ENCODE peak calls at places on chromosomes 6 and 20, in five cellular contexts. One of them, this sample, is unnamed.

GRCh38 chr6:136604928-136605485 is 54.8 kb upstream of the MAP7 start:
- DNase-seq in fibroblast of the aortic adventitia: no peak
- DNase-seq in tibial nerve: no peak
- DNase-seq in ascending aorta: no peak
- DNase-seq in left ventricle myocardium inferior: no peak
- DNase-seq in this sample: no peak

GRCh38 chr6:134247271-134247833 is 70.6 kb downstream of the SGK1 start:
- DNase-seq in fibroblast of the aortic adventitia: no peak
- DNase-seq in tibial nerve: no peak
- DNase-seq in ascending aorta: no peak
- DNase-seq in left ventricle myocardium inferior: no peak
- DNase-seq in this sample: no peak

GRCh38 chr20:43981535-43981934 is 66.9 kb downstream of the TOX2 start:
- DNase-seq in fibroblast of the aortic adventitia: no peak
- DNase-seq in tibial nerve: no peak
- DNase-seq in ascending aorta: no peak
- DNase-seq in left ventricle myocardium inferior: no peak
- DNase-seq in this sample: no peak

GRCh38 chr20:8740265-8740664 is 328.6 kb upstream of the PLCB4 start:
- DNase-seq in fibroblast of the aortic adventitia: no peak
- DNase-seq in tibial nerve: no peak
- DNase-seq in ascending aorta: no peak
- DNase-seq in left ventricle myocardium inferior: no peak
- DNase-seq in this sample: no peak

GRCh38 chr6:100281471-100281878 is 183.2 kb downstream of the SIM1 start:
- DNase-seq in fibroblast of the aortic adventitia: no peak
- DNase-seq in tibial nerve: no peak
- DNase-seq in ascending aorta: no peak
- DNase-seq in left ventricle myocardium inferior: no peak
- DNase-seq in this sample: peak

GRCh38 chr20:58117944-58118343 is 110.5 kb downstream of the ANKRD60 start:
- DNase-seq in fibroblast of the aortic adventitia: no peak
- DNase-seq in tibial nerve: no peak
- DNase-seq in ascending aorta: no peak
- DNase-seq in left ventricle myocardium inferior: no peak
- DNase-seq in this sample: no peak

GRCh38 chr20:34562643-34563042 is 4.1 kb downstream of the MAP1LC3A start:
- DNase-seq in fibroblast of the aortic adventitia: no peak
- DNase-seq in tibial nerve: no peak
- DNase-seq in ascending aorta: no peak
- DNase-seq in left ventricle myocardium inferior: no peak
- DNase-seq in this sample: no peak

GRCh38 chr6:106736502-106736901 is 107.1 kb downstream of the QRSL1 start:
- DNase-seq in fibroblast of the aortic adventitia: no peak
- DNase-seq in tibial nerve: no peak
- DNase-seq in ascending aorta: no peak
- DNase-seq in left ventricle myocardium inferior: no peak
- DNase-seq in this sample: no peak

GRCh38 chr6:81752084-81752968 is at the start of gene TENT5A:
- DNase-seq in fibroblast of the aortic adventitia: peak
- DNase-seq in tibial nerve: peak
- DNase-seq in ascending aorta: peak
- DNase-seq in left ventricle myocardium inferior: peak
- DNase-seq in this sample: peak

GRCh38 chr6:13913226-13914001 is 11.3 kb upstream of the RNF182 start:
- DNase-seq in fibroblast of the aortic adventitia: no peak
- DNase-seq in tibial nerve: no peak
- DNase-seq in ascending aorta: no peak
- DNase-seq in left ventricle myocardium inferior: no peak
- DNase-seq in this sample: no peak

GRCh38 chr6:42101186-42101657 is 41.2 kb downstream of the C6orf132 start:
- DNase-seq in fibroblast of the aortic adventitia: peak
- DNase-seq in tibial nerve: no peak
- DNase-seq in ascending aorta: no peak
- DNase-seq in left ventricle myocardium inferior: no peak
- DNase-seq in this sample: peak

GRCh38 chr6:96760153-96760687 is 77.1 kb downstream of the GPR63 start:
- DNase-seq in fibroblast of the aortic adventitia: no peak
- DNase-seq in tibial nerve: no peak
- DNase-seq in ascending aorta: no peak
- DNase-seq in left ventricle myocardium inferior: no peak
- DNase-seq in this sample: no peak

GRCh38 chr20:63848003-63848911 is 13.0 kb upstream of the ABHD16B start:
- DNase-seq in fibroblast of the aortic adventitia: no peak
- DNase-seq in tibial nerve: no peak
- DNase-seq in ascending aorta: no peak
- DNase-seq in left ventricle myocardium inferior: no peak
- DNase-seq in this sample: no peak

GRCh38 chr6:124962617-124963415 is 579 bp downstream of the RNF217 start:
- DNase-seq in fibroblast of the aortic adventitia: peak
- DNase-seq in tibial nerve: no peak
- DNase-seq in ascending aorta: no peak
- DNase-seq in left ventricle myocardium inferior: peak
- DNase-seq in this sample: peak

GRCh38 chr6:11064836-11065235 is 20.7 kb upstream of the ELOVL2 start:
- DNase-seq in fibroblast of the aortic adventitia: no peak
- DNase-seq in tibial nerve: no peak
- DNase-seq in ascending aorta: no peak
- DNase-seq in left ventricle myocardium inferior: no peak
- DNase-seq in this sample: no peak

GRCh38 chr20:38599410-38599882 is 2.2 kb upstream of the ARHGAP40 start:
- DNase-seq in fibroblast of the aortic adventitia: peak
- DNase-seq in tibial nerve: no peak
- DNase-seq in ascending aorta: no peak
- DNase-seq in left ventricle myocardium inferior: peak
- DNase-seq in this sample: no peak

GRCh38 chr6:100203391-100203790 is 209.4 kb upstream of the MCHR2 start:
- DNase-seq in fibroblast of the aortic adventitia: peak
- DNase-seq in tibial nerve: no peak
- DNase-seq in ascending aorta: no peak
- DNase-seq in left ventricle myocardium inferior: no peak
- DNase-seq in this sample: no peak

GRCh38 chr6:139367810-139368321 is 6.6 kb downstream of the CITED2 start:
- DNase-seq in fibroblast of the aortic adventitia: peak
- DNase-seq in tibial nerve: no peak
- DNase-seq in ascending aorta: no peak
- DNase-seq in left ventricle myocardium inferior: no peak
- DNase-seq in this sample: no peak

GRCh38 chr20:41650221-41650948 is 32.2 kb upstream of the CHD6 start:
- DNase-seq in fibroblast of the aortic adventitia: no peak
- DNase-seq in tibial nerve: no peak
- DNase-seq in ascending aorta: no peak
- DNase-seq in left ventricle myocardium inferior: no peak
- DNase-seq in this sample: no peak

GRCh38 chr6:142155895-142156757 is 9.1 kb downstream of the VTA1 start:
- DNase-seq in fibroblast of the aortic adventitia: peak
- DNase-seq in tibial nerve: no peak
- DNase-seq in ascending aorta: no peak
- DNase-seq in left ventricle myocardium inferior: no peak
- DNase-seq in this sample: no peak

GRCh38 chr6:158730175-158730907 is 80.5 kb downstream of the SYTL3 start:
- DNase-seq in fibroblast of the aortic adventitia: no peak
- DNase-seq in tibial nerve: no peak
- DNase-seq in ascending aorta: no peak
- DNase-seq in left ventricle myocardium inferior: no peak
- DNase-seq in this sample: no peak

GRCh38 chr6:48983377-48983776 is 479.7 kb downstream of the MMUT start:
- DNase-seq in fibroblast of the aortic adventitia: no peak
- DNase-seq in tibial nerve: no peak
- DNase-seq in ascending aorta: no peak
- DNase-seq in left ventricle myocardium inferior: no peak
- DNase-seq in this sample: no peak

GRCh38 chr20:62922451-62922921 is 3.8 kb downstream of the DIDO1 start:
- DNase-seq in fibroblast of the aortic adventitia: no peak
- DNase-seq in tibial nerve: no peak
- DNase-seq in ascending aorta: no peak
- DNase-seq in left ventricle myocardium inferior: no peak
- DNase-seq in this sample: peak

GRCh38 chr20:63057133-63058117 is 50.7 kb upstream of the BHLHE23 start:
- DNase-seq in fibroblast of the aortic adventitia: peak
- DNase-seq in tibial nerve: no peak
- DNase-seq in ascending aorta: no peak
- DNase-seq in left ventricle myocardium inferior: no peak
- DNase-seq in this sample: no peak

GRCh38 chr6:44925100-44925739 is 402.9 kb upstream of the RUNX2 start:
- DNase-seq in fibroblast of the aortic adventitia: peak
- DNase-seq in tibial nerve: no peak
- DNase-seq in ascending aorta: no peak
- DNase-seq in left ventricle myocardium inferior: no peak
- DNase-seq in this sample: no peak

GRCh38 chr6:82870582-82871172 is 195.0 kb downstream of the UBE3D start:
- DNase-seq in fibroblast of the aortic adventitia: no peak
- DNase-seq in tibial nerve: no peak
- DNase-seq in ascending aorta: no peak
- DNase-seq in left ventricle myocardium inferior: no peak
- DNase-seq in this sample: no peak

GRCh38 chr6:3789896-3790558 is 38.5 kb upstream of the PXDC1 start:
- DNase-seq in fibroblast of the aortic adventitia: no peak
- DNase-seq in tibial nerve: no peak
- DNase-seq in ascending aorta: no peak
- DNase-seq in left ventricle myocardium inferior: no peak
- DNase-seq in this sample: no peak

GRCh38 chr20:41179961-41180360 is 42.6 kb downstream of the PLCG1 start:
- DNase-seq in fibroblast of the aortic adventitia: no peak
- DNase-seq in tibial nerve: peak
- DNase-seq in ascending aorta: no peak
- DNase-seq in left ventricle myocardium inferior: no peak
- DNase-seq in this sample: no peak

GRCh38 chr6:157864185-157864761 is 41.2 kb downstream of the SNX9 start:
- DNase-seq in fibroblast of the aortic adventitia: no peak
- DNase-seq in tibial nerve: no peak
- DNase-seq in ascending aorta: no peak
- DNase-seq in left ventricle myocardium inferior: no peak
- DNase-seq in this sample: no peak

GRCh38 chr6:152635949-152636674 is 1.1 kb downstream of the SYNE1 start:
- DNase-seq in fibroblast of the aortic adventitia: peak
- DNase-seq in tibial nerve: no peak
- DNase-seq in ascending aorta: no peak
- DNase-seq in left ventricle myocardium inferior: peak
- DNase-seq in this sample: no peak

GRCh38 chr20:37469531-37469930 is 51.5 kb upstream of the NNAT start:
- DNase-seq in fibroblast of the aortic adventitia: no peak
- DNase-seq in tibial nerve: no peak
- DNase-seq in ascending aorta: no peak
- DNase-seq in left ventricle myocardium inferior: no peak
- DNase-seq in this sample: no peak

GRCh38 chr20:37475258-37475657 is 45.8 kb upstream of the NNAT start:
- DNase-seq in fibroblast of the aortic adventitia: no peak
- DNase-seq in tibial nerve: no peak
- DNase-seq in ascending aorta: no peak
- DNase-seq in left ventricle myocardium inferior: no peak
- DNase-seq in this sample: no peak

GRCh38 chr20:37471741-37472235 is 49.3 kb upstream of the NNAT start:
- DNase-seq in fibroblast of the aortic adventitia: no peak
- DNase-seq in tibial nerve: no peak
- DNase-seq in ascending aorta: no peak
- DNase-seq in left ventricle myocardium inferior: no peak
- DNase-seq in this sample: no peak

GRCh38 chr20:37473249-37474000 is 47.6 kb upstream of the NNAT start:
- DNase-seq in fibroblast of the aortic adventitia: no peak
- DNase-seq in tibial nerve: no peak
- DNase-seq in ascending aorta: no peak
- DNase-seq in left ventricle myocardium inferior: no peak
- DNase-seq in this sample: no peak

DNA sequence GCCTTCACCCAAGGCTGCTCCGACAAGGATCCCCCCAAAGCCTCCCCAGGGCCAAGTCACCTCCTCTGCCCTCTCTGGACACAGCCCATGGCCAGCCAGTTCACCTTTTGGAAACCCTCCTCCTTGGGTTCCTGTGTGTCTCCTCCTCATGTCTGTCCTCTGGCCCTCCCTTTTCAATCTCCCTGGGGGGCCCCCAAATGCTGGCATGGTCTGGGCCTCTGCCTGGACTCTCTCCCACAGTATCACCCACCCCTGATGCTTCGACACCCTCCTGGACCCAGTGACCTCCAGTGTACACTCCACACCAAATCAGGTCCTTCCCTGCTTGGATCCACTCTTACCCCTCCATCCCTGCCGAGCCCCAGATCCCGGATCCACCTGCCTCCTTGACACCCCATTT is 46.7 kb upstream of the NNAT start:
- DNase-seq in fibroblast of the aortic adventitia: no peak
- DNase-seq in tibial nerve: no peak
- DNase-seq in ascending aorta: no peak
- DNase-seq in left ventricle myocardium inferior: no peak
- DNase-seq in this sample: no peak
- H3K4me3 ChIP-seq in fibroblast of the aortic adventitia: no peak
- H3K4me3 ChIP-seq in tibial nerve: no peak
- H3K4me3 ChIP-seq in ascending aorta: no peak
- H3K4me3 ChIP-seq in left ventricle myocardium inferior: no peak
- H3K4me3 ChIP-seq in this sample: no peak

GRCh38 chr6:104771258-104771832 is 88.4 kb downstream of the HACE1 start:
- DNase-seq in fibroblast of the aortic adventitia: peak
- DNase-seq in tibial nerve: no peak
- DNase-seq in ascending aorta: no peak
- DNase-seq in left ventricle myocardium inferior: no peak
- DNase-seq in this sample: no peak
- TF ChIP-seq CTCF in fibroblast of the aortic adventitia: peak
- TF ChIP-seq CTCF in tibial nerve: peak
- TF ChIP-seq CTCF in ascending aorta: peak
- TF ChIP-seq CTCF in left ventricle myocardium inferior: peak
- TF ChIP-seq CTCF in this sample: peak

GRCh38 chr6:114343782-114344144 is 940 bp upstream of the HS3ST5 start:
- DNase-seq in fibroblast of the aortic adventitia: no peak
- DNase-seq in tibial nerve: no peak
- DNase-seq in ascending aorta: no peak
- DNase-seq in left ventricle myocardium inferior: no peak
- DNase-seq in this sample: no peak
- H3K4me3 ChIP-seq in fibroblast of the aortic adventitia: no peak
- H3K4me3 ChIP-seq in tibial nerve: peak
- H3K4me3 ChIP-seq in ascending aorta: peak
- H3K4me3 ChIP-seq in left ventricle myocardium inferior: peak
- H3K4me3 ChIP-seq in this sample: peak

DNA sequence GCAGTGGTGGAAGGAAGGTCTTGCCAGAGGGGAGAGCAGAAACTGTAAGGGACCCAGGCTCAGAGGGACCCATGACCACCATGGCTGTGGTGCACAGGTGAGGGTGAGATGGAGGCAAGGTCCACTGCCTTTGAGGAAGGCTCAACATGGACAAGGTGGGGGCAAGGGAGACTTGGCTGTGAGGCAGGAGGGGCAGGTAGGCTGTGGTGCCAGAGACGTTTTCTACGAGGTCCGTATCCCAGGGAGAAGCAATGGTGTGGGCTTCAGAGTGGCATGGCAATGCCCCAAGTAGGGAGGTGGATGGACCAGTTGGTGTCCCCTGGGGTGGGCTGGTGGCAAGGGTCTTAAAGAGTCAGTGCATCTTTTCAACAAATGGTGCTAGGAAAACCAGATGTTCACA is 22.8 kb downstream of the HLA-F start:
- DNase-seq in fibroblast of the aortic adventitia: no peak
- DNase-seq in tibial nerve: no peak
- DNase-seq in ascending aorta: no peak
- DNase-seq in left ventricle myocardium inferior: no peak
- DNase-seq in this sample: no peak
- TF ChIP-seq CTCF in fibroblast of the aortic adventitia: no peak
- TF ChIP-seq CTCF in tibial nerve: no peak
- TF ChIP-seq CTCF in ascending aorta: no peak
- TF ChIP-seq CTCF in left ventricle myocardium inferior: no peak
- TF ChIP-seq CTCF in this sample: no peak

This sample was measured in tibial artery.